ENCODE peak calls at places on chromosomes 7 and 10, in seven cellular contexts. Y, T, B, K, L, E and Z are unnamed samples.

GRCh38 chr7:22094413-22095304 is 149.0 kb upstream of the CDCA7L start:
- DNase-seq in Y (no peak), T (no peak), B (no peak), K (no peak), L (no peak), E (no peak), Z (no peak)

GRCh38 chr7:15801565-15801964 is 115.1 kb upstream of the MEOX2 start:
- DNase-seq in Y (peak), T (no peak), B (no peak), K (no peak), L (no peak), E (peak), Z (peak)

GRCh38 chr10:76523798-76524231 is 1092.4 kb downstream of the LRMDA start:
- DNase-seq in Y (no peak), T (no peak), B (no peak), K (no peak), L (no peak), E (no peak), Z (no peak)

GRCh38 chr7:19916011-19916410 is 142.6 kb upstream of the TMEM196 start:
- DNase-seq in Y (no peak), T (no peak), B (no peak), K (no peak), L (no peak), E (no peak), Z (no peak)

GRCh38 chr7:116588641-116589594 is 64.1 kb downstream of the CAV1 start:
- DNase-seq in Y (peak), T (no peak), B (peak), K (peak), L (peak), E (peak), Z (peak)

GRCh38 chr7:118918556-118918955 is 694.1 kb downstream of the ANKRD7 start:
- DNase-seq in Y (no peak), T (no peak), B (no peak), K (no peak), L (no peak), E (peak), Z (peak)

GRCh38 chr7:132576723-132577089 is 436 bp upstream of the PLXNA4 start:
- DNase-seq in Y (no peak), T (no peak), B (no peak), K (no peak), L (no peak), E (no peak), Z (no peak)

GRCh38 chr7:106369349-106369748 is 84.6 kb upstream of the NAMPT start:
- DNase-seq in Y (peak), T (no peak), B (no peak), K (no peak), L (no peak), E (peak), Z (peak)

GRCh38 chr7:23468721-23469149 is 1.6 kb downstream of the IGF2BP3 start:
- DNase-seq in Y (no peak), T (no peak), B (no peak), K (no peak), L (no peak), E (no peak), Z (peak)

GRCh38 chr10:93319855-93320254 is 162.3 kb downstream of the MYOF start:
- DNase-seq in Y (no peak), T (no peak), B (peak), K (no peak), L (peak), E (no peak), Z (no peak)

GRCh38 chr7:57177856-57178767 is 45.9 kb upstream of the ZNF479 start:
- DNase-seq in Y (no peak), T (no peak), B (no peak), K (no peak), L (no peak), E (no peak), Z (no peak)

GRCh38 chr10:49194212-49194920 is 6.2 kb upstream of the TMEM273 start:
- DNase-seq in Y (no peak), T (no peak), B (no peak), K (no peak), L (no peak), E (no peak), Z (no peak)

GRCh38 chr7:124284937-124285336 is 252.1 kb upstream of the TMEM229A start:
- DNase-seq in Y (no peak), T (no peak), B (no peak), K (no peak), L (no peak), E (no peak), Z (no peak)

GRCh38 chr7:100720645-100721504 is 607 bp downstream of the EPO start:
- DNase-seq in Y (no peak), T (no peak), B (no peak), K (no peak), L (no peak), E (no peak), Z (no peak)

GRCh38 chr10:33085313-33085833 is 127.3 kb upstream of the ITGB1 start:
- DNase-seq in Y (no peak), T (no peak), B (no peak), K (no peak), L (no peak), E (no peak), Z (no peak)

GRCh38 chr7:90706067-90706716 is 110.1 kb downstream of the CDK14 start:
- DNase-seq in Y (no peak), T (no peak), B (no peak), K (no peak), L (peak), E (peak), Z (peak)

GRCh38 chr10:27741173-27742091 is 4.2 kb downstream of the MKX start:
- DNase-seq in Y (no peak), T (peak), B (no peak), K (no peak), L (no peak), E (no peak), Z (no peak)

GRCh38 chr10:76871697-76872295 is 765.8 kb downstream of the KCNMA1 start:
- DNase-seq in Y (no peak), T (no peak), B (no peak), K (no peak), L (peak), E (no peak), Z (no peak)